ENCODE peak calls at places on chromosomes 13 and 19, in four cellular contexts. One of them, this sample, is unnamed.

GRCh38 chr13:57624565-57625435 is 6.7 kb upstream of the PCDH17 start:
- DNase-seq in PC-9: peak; percentile 43
- DNase-seq in upper lobe of right lung: no peak
- DNase-seq in activated CD8-positive, alpha-beta T cell treated with anti-CD3 and anti-CD28 coated beads for 36 hours: peak; percentile 25
- DNase-seq in this sample: peak; percentile 10

GRCh38 chr19:14343286-14343685 is 38.0 kb upstream of the ADGRE5 start:
- DNase-seq in PC-9: no peak
- DNase-seq in activated CD8-positive, alpha-beta T cell treated with anti-CD3 and anti-CD28 coated beads for 36 hours: no peak
- DNase-seq in upper lobe of right lung: no peak
- DNase-seq in this sample: no peak

GRCh38 chr13:51342706-51343105 is 3.2 kb downstream of the SERPINE3 start:
- DNase-seq in upper lobe of right lung: no peak
- DNase-seq in PC-9: no peak
- DNase-seq in activated CD8-positive, alpha-beta T cell treated with anti-CD3 and anti-CD28 coated beads for 36 hours: no peak
- DNase-seq in this sample: no peak

GRCh38 chr13:39035204-39035603 is 2.7 kb downstream of the PROSER1 start:
- DNase-seq in upper lobe of right lung: no peak
- DNase-seq in activated CD8-positive, alpha-beta T cell treated with anti-CD3 and anti-CD28 coated beads for 36 hours: no peak
- DNase-seq in PC-9: no peak
- DNase-seq in this sample: no peak

GRCh38 chr13:112443191-112444000 is 67.2 kb downstream of the SPACA7 start:
- DNase-seq in activated CD8-positive, alpha-beta T cell treated with anti-CD3 and anti-CD28 coated beads for 36 hours: peak; percentile 28
- DNase-seq in upper lobe of right lung: no peak
- DNase-seq in PC-9: no peak
- DNase-seq in this sample: no peak

GRCh38 chr13:77391475-77391874 is 64.6 kb upstream of the MYCBP2 start:
- DNase-seq in activated CD8-positive, alpha-beta T cell treated with anti-CD3 and anti-CD28 coated beads for 36 hours: no peak
- DNase-seq in PC-9: no peak
- DNase-seq in upper lobe of right lung: no peak
- DNase-seq in this sample: no peak

GRCh38 chr19:39927076-39927475 is 7.4 kb downstream of the FCGBP start:
- DNase-seq in upper lobe of right lung: no peak
- DNase-seq in PC-9: no peak
- DNase-seq in activated CD8-positive, alpha-beta T cell treated with anti-CD3 and anti-CD28 coated beads for 36 hours: no peak
- DNase-seq in this sample: no peak

GRCh38 chr19:31674503-31675186 is 325.4 kb upstream of the TSHZ3 start:
- DNase-seq in PC-9: no peak
- DNase-seq in activated CD8-positive, alpha-beta T cell treated with anti-CD3 and anti-CD28 coated beads for 36 hours: no peak
- DNase-seq in upper lobe of right lung: no peak
- DNase-seq in this sample: no peak

GRCh38 chr13:90447735-90448103 is 899.8 kb upstream of the MIR17HG start:
- DNase-seq in upper lobe of right lung: no peak
- DNase-seq in activated CD8-positive, alpha-beta T cell treated with anti-CD3 and anti-CD28 coated beads for 36 hours: no peak
- DNase-seq in PC-9: peak; percentile 63
- DNase-seq in this sample: no peak

GRCh38 chr13:113729329-113730019 is 29.6 kb upstream of the TMEM255B start:
- DNase-seq in upper lobe of right lung: peak; percentile 60
- DNase-seq in activated CD8-positive, alpha-beta T cell treated with anti-CD3 and anti-CD28 coated beads for 36 hours: no peak
- DNase-seq in PC-9: no peak
- DNase-seq in this sample: no peak

GRCh38 chr19:10961073-10961762 is 388 bp downstream of the SMARCA4 start:
- DNase-seq in activated CD8-positive, alpha-beta T cell treated with anti-CD3 and anti-CD28 coated beads for 36 hours: peak; percentile 46
- DNase-seq in PC-9: no peak
- DNase-seq in upper lobe of right lung: peak; percentile 72
- DNase-seq in this sample: no peak

GRCh38 chr19:47019431-47020041 is at the start of gene NPAS1:
- DNase-seq in PC-9: no peak
- DNase-seq in activated CD8-positive, alpha-beta T cell treated with anti-CD3 and anti-CD28 coated beads for 36 hours: no peak
- DNase-seq in upper lobe of right lung: no peak
- DNase-seq in this sample: no peak

GRCh38 chr13:114007566-114007965 is 33.7 kb upstream of the C13orf46 start:
- DNase-seq in activated CD8-positive, alpha-beta T cell treated with anti-CD3 and anti-CD28 coated beads for 36 hours: no peak
- DNase-seq in upper lobe of right lung: no peak
- DNase-seq in PC-9: no peak
- DNase-seq in this sample: no peak

GRCh38 chr13:35953537-35954206 is 177.5 kb downstream of the DCLK1 start:
- DNase-seq in upper lobe of right lung: peak; percentile 64
- DNase-seq in activated CD8-positive, alpha-beta T cell treated with anti-CD3 and anti-CD28 coated beads for 36 hours: no peak
- DNase-seq in PC-9: peak; percentile 42
- DNase-seq in this sample: peak; percentile 97

GRCh38 chr19:42306646-42307045 is 4.2 kb upstream of the PAFAH1B3 start:
- DNase-seq in PC-9: no peak
- DNase-seq in upper lobe of right lung: no peak
- DNase-seq in activated CD8-positive, alpha-beta T cell treated with anti-CD3 and anti-CD28 coated beads for 36 hours: no peak
- DNase-seq in this sample: no peak

GRCh38 chr19:12544401-12544876 is 6.8 kb downstream of the ZNF564 start:
- DNase-seq in upper lobe of right lung: no peak
- DNase-seq in PC-9: no peak
- DNase-seq in activated CD8-positive, alpha-beta T cell treated with anti-CD3 and anti-CD28 coated beads for 36 hours: no peak
- DNase-seq in this sample: no peak

GRCh38 chr19:16371540-16371986 is 46.9 kb downstream of the KLF2 start:
- DNase-seq in PC-9: no peak
- DNase-seq in upper lobe of right lung: peak; percentile 84
- DNase-seq in activated CD8-positive, alpha-beta T cell treated with anti-CD3 and anti-CD28 coated beads for 36 hours: peak; percentile 95
- DNase-seq in this sample: no peak

DNA sequence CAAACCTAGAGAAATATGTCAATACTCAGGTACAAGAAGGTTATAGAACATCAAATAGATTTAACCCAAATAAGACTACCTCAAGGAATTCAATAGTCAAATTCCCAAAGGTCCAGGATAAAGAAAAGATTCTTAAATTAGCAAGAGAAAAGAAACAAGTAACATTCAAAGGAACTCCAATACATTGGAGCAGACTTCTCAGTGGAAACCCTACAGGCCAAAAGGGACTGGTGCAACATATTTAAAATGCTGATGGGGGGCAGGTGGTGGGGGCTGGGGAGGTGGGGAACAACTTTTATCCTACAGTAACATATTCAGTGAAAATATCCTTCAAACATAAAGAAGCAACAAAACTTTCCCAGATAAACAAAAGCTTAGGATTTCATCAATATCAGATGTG is 23.1 kb downstream of the ITGBL1 start:
- DNase-seq in activated CD8-positive, alpha-beta T cell treated with anti-CD3 and anti-CD28 coated beads for 36 hours: no peak
- DNase-seq in PC-9: no peak
- DNase-seq in upper lobe of right lung: no peak
- DNase-seq in this sample: no peak
- TF ChIP-seq CTCF in activated CD8-positive, alpha-beta T cell treated with anti-CD3 and anti-CD28 coated beads for 36 hours: no peak
- TF ChIP-seq CTCF in PC-9: no peak
- TF ChIP-seq CTCF in upper lobe of right lung: no peak
- TF ChIP-seq CTCF in this sample: no peak

GRCh38 chr19:1241417-1242095 is at the start of gene ATP5F1D:
- DNase-seq in activated CD8-positive, alpha-beta T cell treated with anti-CD3 and anti-CD28 coated beads for 36 hours: peak; percentile 95
- DNase-seq in PC-9: peak; percentile 74
- DNase-seq in upper lobe of right lung: peak; percentile 98
- DNase-seq in this sample: peak; percentile 85
- TF ChIP-seq CTCF in activated CD8-positive, alpha-beta T cell treated with anti-CD3 and anti-CD28 coated beads for 36 hours: no peak
- TF ChIP-seq CTCF in PC-9: no peak
- TF ChIP-seq CTCF in upper lobe of right lung: no peak
- TF ChIP-seq CTCF in this sample: no peak

DNA sequence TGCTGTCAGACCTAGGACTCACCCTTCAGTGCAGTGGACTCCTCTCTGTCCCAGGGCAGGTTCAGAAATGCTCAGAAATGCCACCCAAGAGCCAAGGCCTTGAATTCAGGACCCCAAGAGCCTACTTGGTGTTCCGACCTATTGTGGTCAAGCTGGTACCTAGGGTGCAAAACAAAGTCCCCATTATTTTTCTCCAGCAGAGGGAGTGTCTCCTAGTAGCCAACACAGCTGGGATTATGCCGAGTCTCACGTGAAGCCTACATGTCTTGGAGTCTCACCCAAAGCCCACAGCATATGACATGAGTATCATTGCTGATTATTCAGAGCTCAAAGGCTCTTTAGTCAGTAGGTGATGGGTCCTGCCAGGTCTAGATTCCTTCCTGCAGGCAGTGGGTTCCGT is 671.1 kb upstream of the SPRY2 start:
- DNase-seq in upper lobe of right lung: no peak
- DNase-seq in activated CD8-positive, alpha-beta T cell treated with anti-CD3 and anti-CD28 coated beads for 36 hours: no peak
- DNase-seq in PC-9: no peak
- DNase-seq in this sample: no peak
- TF ChIP-seq CTCF in upper lobe of right lung: no peak
- TF ChIP-seq CTCF in activated CD8-positive, alpha-beta T cell treated with anti-CD3 and anti-CD28 coated beads for 36 hours: no peak
- TF ChIP-seq CTCF in PC-9: no peak
- TF ChIP-seq CTCF in this sample: no peak

DNA sequence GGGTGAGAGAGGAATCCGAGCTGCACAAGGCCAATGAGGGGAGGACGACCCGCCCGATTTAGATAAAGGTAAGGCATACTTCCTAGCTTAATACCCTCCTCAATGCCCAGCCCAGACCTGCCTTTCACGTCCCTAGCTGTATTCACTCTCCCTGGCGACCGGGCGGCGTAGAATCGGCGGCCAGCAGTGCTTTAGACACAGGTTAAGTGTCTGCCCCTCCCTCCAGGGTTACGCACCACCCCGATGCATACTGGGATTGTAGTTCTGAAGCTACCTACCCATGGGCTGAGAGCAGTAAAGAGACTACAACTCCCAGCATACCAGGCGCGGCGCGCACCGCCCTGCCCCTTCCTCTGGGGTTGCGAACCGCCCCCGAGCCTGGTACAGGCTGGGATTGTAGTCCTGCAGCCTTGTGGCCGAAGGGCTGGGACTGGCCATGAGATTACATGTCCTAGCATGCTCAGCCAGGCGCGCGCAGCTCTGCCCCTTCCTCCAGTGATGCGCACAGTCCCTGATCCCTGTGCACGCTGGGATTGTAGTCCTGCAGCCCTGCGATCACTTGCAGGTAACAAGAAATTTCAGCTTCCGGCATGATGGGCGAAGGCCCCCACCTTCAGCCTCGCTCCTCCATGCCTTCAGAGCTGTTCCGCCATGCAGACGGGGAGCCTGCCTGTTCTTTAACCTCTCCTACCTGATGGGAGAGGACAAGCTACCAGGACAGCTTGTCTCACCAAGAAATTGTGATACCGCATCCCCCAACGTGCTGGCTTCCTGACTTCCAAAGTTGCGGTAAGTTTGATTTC is 43.5 kb upstream of the ZNF14 start:
- DNase-seq in PC-9: peak; percentile 97
- DNase-seq in upper lobe of right lung: peak; percentile 99
- DNase-seq in activated CD8-positive, alpha-beta T cell treated with anti-CD3 and anti-CD28 coated beads for 36 hours: peak; percentile 97
- DNase-seq in this sample: peak; percentile 96
- TF ChIP-seq CTCF in PC-9: no peak
- TF ChIP-seq CTCF in upper lobe of right lung: no peak
- TF ChIP-seq CTCF in activated CD8-positive, alpha-beta T cell treated with anti-CD3 and anti-CD28 coated beads for 36 hours: no peak
- TF ChIP-seq CTCF in this sample: no peak

GRCh38 chr13:47396915-47397314 is 500.1 kb upstream of the HTR2A start:
- DNase-seq in upper lobe of right lung: no peak
- DNase-seq in activated CD8-positive, alpha-beta T cell treated with anti-CD3 and anti-CD28 coated beads for 36 hours: no peak
- DNase-seq in PC-9: no peak
- DNase-seq in this sample: no peak

GRCh38 chr13:47399599-47399998 is 502.7 kb upstream of the HTR2A start:
- DNase-seq in PC-9: no peak
- DNase-seq in activated CD8-positive, alpha-beta T cell treated with anti-CD3 and anti-CD28 coated beads for 36 hours: no peak
- DNase-seq in upper lobe of right lung: no peak
- DNase-seq in this sample: no peak

GRCh38 chr13:47397739-47398138 is 500.9 kb upstream of the HTR2A start:
- DNase-seq in PC-9: no peak
- DNase-seq in activated CD8-positive, alpha-beta T cell treated with anti-CD3 and anti-CD28 coated beads for 36 hours: no peak
- DNase-seq in upper lobe of right lung: no peak
- DNase-seq in this sample: no peak
- TF ChIP-seq CTCF in PC-9: no peak
- TF ChIP-seq CTCF in activated CD8-positive, alpha-beta T cell treated with anti-CD3 and anti-CD28 coated beads for 36 hours: no peak
- TF ChIP-seq CTCF in upper lobe of right lung: no peak
- TF ChIP-seq CTCF in this sample: peak; percentile 20